ENCODE peak calls at places on chromosome 16, in five cellular contexts. A, C, S, J and W are unnamed samples.

GRCh38 chr16:52611817-52612673 is 65.1 kb upstream of the TOX3 start:
- DNase-seq in A (no peak), C (no peak), S (no peak), J (peak), W (no peak)

GRCh38 chr16:8849411-8850011 is 19.3 kb downstream of the CARHSP1 start:
- DNase-seq in A (peak), C (peak), S (peak), J (no peak), W (no peak)

GRCh38 chr16:87441886-87442580 is 49.9 kb downstream of the MAP1LC3B start:
- DNase-seq in A (no peak), C (no peak), S (no peak), J (no peak), W (peak)

GRCh38 chr16:6267682-6268081 is 1065.0 kb upstream of the RBFOX1 start:
- DNase-seq in A (no peak), C (no peak), S (no peak), J (no peak), W (no peak)

GRCh38 chr16:81645303-81645702 is 133.8 kb upstream of the PLCG2 start:
- DNase-seq in A (peak), C (peak), S (peak), J (no peak), W (no peak)

GRCh38 chr16:57663917-57664661 is 4.0 kb upstream of the ADGRG3 start:
- DNase-seq in A (no peak), C (no peak), S (peak), J (no peak), W (no peak)

GRCh38 chr16:64657316-64658011 is 464.4 kb downstream of the CDH11 start:
- DNase-seq in A (no peak), C (peak), S (no peak), J (no peak), W (no peak)

GRCh38 chr16:81833751-81834150 is 54.7 kb downstream of the PLCG2 start:
- DNase-seq in A (no peak), C (no peak), S (no peak), J (no peak), W (no peak)

GRCh38 chr16:81588326-81589081 is 143.9 kb downstream of the CMIP start:
- DNase-seq in A (no peak), C (no peak), S (peak), J (no peak), W (no peak)

GRCh38 chr16:74226361-74226979 is 70.1 kb upstream of the PSMD7 start:
- DNase-seq in A (no peak), C (peak), S (no peak), J (no peak), W (no peak)

GRCh38 chr16:23229714-23230113 is 47.2 kb downstream of the SCNN1G start:
- DNase-seq in A (no peak), C (no peak), S (no peak), J (no peak), W (no peak)

GRCh38 chr16:3074860-3075545 is 9.6 kb downstream of the IL32 start:
- DNase-seq in A (no peak), C (no peak), S (peak), J (peak), W (no peak)

GRCh38 chr16:65121870-65122723 is at the start of gene CDH11:
- DNase-seq in A (peak), C (peak), S (peak), J (peak), W (peak)

GRCh38 chr16:15951852-15952251 is 2.4 kb downstream of the ABCC1 start:
- DNase-seq in A (no peak), C (no peak), S (no peak), J (no peak), W (no peak)

GRCh38 chr16:27508476-27508875 is 41.2 kb downstream of the GTF3C1 start:
- DNase-seq in A (no peak), C (no peak), S (no peak), J (no peak), W (no peak)

GRCh38 chr16:27020031-27020430 is 46.7 kb upstream of the C16orf82 start:
- DNase-seq in A (no peak), C (no peak), S (no peak), J (no peak), W (no peak)

GRCh38 chr16:67291461-67291860 is 12.1 kb downstream of the PLEKHG4 start:
- DNase-seq in A (no peak), C (no peak), S (no peak), J (no peak), W (no peak)

GRCh38 chr16:75238853-75239371 is 12.5 kb downstream of the BCAR1 start:
- DNase-seq in A (no peak), C (no peak), S (no peak), J (no peak), W (no peak)

GRCh38 chr16:29862383-29862883 is 593 bp downstream of the CDIPT start:
- DNase-seq in A (no peak), C (peak), S (no peak), J (peak), W (no peak)

GRCh38 chr16:4663756-4664465 is 29.5 kb upstream of the NUDT16L1 start:
- DNase-seq in A (no peak), C (peak), S (no peak), J (peak), W (peak)

GRCh38 chr16:88784074-88784855 is 755 bp downstream of the PIEZO1 start:
- DNase-seq in A (peak), C (peak), S (peak), J (peak), W (peak)

GRCh38 chr16:56999409-57000270 is 10.3 kb downstream of the NLRC5 start:
- DNase-seq in A (no peak), C (no peak), S (no peak), J (peak), W (no peak)

GRCh38 chr16:6735631-6736030 is 597.0 kb upstream of the RBFOX1 start:
- DNase-seq in A (no peak), C (no peak), S (no peak), J (no peak), W (no peak)

GRCh38 chr16:58464047-58464915 is 35.7 kb upstream of the NDRG4 start:
- DNase-seq in A (peak), C (no peak), S (no peak), J (peak), W (no peak)

GRCh38 chr16:15523939-15524338 is 89.6 kb downstream of the BMERB1 start:
- DNase-seq in A (no peak), C (no peak), S (no peak), J (no peak), W (no peak)

GRCh38 chr16:76277099-76278030 is at the start of gene CNTNAP4:
- DNase-seq in A (no peak), C (peak), S (no peak), J (no peak), W (peak)

GRCh38 chr16:20849587-20850390 is 43.5 kb downstream of the REXO5 start:
- DNase-seq in A (peak), C (peak), S (peak), J (peak), W (peak)

GRCh38 chr16:30609002-30609927 is 924 bp downstream of the ZNF689 start:
- DNase-seq in A (peak), C (peak), S (peak), J (peak), W (peak)

DNA sequence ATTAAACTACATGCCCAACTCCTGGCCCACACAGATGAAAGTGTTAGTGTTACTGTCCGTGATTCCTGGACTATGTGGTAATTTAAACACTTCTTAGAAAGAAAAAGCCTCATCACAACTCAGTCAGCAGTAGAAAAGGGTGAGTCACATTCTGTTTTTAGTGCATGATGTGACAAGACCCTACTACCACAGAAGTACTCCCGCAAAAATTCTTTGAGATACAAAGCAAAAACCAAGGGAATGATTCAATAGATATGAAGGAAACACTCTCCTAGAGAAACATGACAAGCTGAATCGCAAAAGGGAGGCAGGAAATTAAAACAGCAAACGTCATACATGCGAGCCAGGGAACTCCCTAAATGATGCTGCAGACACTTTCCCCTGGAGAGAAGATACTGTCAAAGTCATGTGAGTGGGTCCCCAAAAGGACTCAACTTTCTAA is 14.4 kb downstream of the SNN start:
- DNase-seq in A (no peak), C (peak), S (no peak), J (no peak), W (no peak)
- H3K27ac ChIP-seq in A (peak), C (no peak), S (no peak), J (peak), W (peak)

DNA sequence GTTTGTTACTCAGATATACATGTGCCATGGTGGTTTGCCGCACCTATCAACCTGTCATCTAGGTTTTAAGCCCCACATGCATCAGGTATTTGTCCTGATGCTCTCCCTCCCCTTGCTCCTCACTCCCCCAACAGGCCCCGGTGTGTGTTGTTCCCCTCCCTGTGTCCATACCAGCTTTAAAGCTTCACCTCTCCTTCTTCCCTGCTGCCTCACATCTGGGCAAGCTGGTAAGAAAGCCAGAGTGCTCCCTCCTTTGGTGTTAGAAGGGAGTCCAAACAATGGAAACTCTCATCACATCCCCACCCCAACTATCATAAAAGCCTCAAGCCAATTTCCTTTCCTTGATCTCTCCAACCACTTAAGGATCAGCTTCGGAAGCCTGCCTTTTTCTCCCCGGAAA is 1115.6 kb upstream of the GOT2 start:
- DNase-seq in A (no peak), C (no peak), S (no peak), J (no peak), W (no peak)
- TF ChIP-seq CTCF in A (no peak), C (no peak), S (no peak), J (no peak), W (no peak)

DNA sequence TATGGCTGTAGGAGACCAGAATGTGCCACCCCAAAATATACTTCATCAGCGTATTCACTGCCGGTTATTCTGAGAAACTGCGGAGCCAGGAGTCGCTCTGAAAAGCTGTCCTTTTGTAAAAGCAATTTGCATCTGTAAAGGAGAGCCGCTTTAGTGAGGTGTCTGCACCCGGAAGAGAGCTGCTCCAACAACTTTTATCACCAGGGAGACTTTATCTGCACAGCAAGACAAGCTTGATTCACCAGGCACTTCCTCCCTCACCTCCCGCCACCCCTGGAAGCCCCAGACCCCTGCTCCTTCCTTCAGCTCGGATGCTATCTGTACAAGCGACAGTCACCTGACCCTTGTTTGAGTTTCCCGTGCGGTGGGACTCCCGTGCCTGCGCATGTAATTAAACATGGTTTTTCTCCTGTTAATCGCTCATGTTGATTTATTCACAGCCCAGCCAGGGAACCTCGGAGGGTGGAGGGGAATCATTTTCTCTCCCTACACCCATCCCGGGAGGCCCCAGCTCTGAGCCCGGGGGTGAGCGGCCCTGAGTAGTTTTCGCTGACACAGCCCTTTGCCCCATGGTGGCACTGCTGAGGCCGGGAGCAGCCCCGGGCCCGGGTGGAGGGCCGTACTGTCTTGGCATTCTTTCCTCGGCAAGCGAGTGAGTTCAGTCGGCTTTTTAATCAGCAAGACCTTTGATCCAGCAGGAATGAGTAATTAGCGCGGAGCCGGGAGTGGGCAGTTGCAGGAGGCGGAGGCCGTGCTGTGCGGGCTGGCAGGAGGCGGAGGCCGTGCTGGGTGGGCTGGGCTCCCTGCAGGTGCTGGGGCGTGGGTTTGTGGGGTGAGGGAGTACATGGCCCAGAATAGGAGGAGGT is 222.7 kb upstream of the CIBAR2 start:
- DNase-seq in A (no peak), C (peak), S (peak), J (peak), W (no peak)
- H3K27ac ChIP-seq in A (no peak), C (peak), S (peak), J (peak), W (no peak)

GRCh38 chr16:35102780-35103403 is 1643.5 kb downstream of the TP53TG3F start:
- DNase-seq in A (no peak), C (no peak), S (no peak), J (no peak), W (no peak)
- TF ChIP-seq CTCF in A (no peak), C (no peak), S (no peak), J (no peak), W (no peak)

GRCh38 chr16:740459-740763 is 386 bp downstream of the CIAO3 start:
- DNase-seq in A (no peak), C (no peak), S (no peak), J (no peak), W (no peak)
- H3K27ac ChIP-seq in A (peak), C (no peak), S (peak), J (peak), W (peak)